ENCODE peak calls at places on chromosomes 12 and 14, in five cellular contexts. Y is activated CD8-positive, alpha-beta memory T cell treated with anti-CD3 and anti-CD28 coated beads, Interleukin-2, amount 50 U/mL, for 4 hours; D is stimulated activated naive B cell treated with anti-CD40 and anti-IgM and Interleukin-4, amounts not matched to agents 10 μg/mL and 1 μg/mL and 100 μg/mL, for 72 hours; J is astrocyte of the spinal cord; Q is C1 segment of cervical spinal cord. W is an unnamed sample.
A peak's percentile ranks its signal among the peaks of the same experiment; 100 is the strongest.

GRCh38 chr12:12265571-12266388 is 1.1 kb downstream of the LRP6 start:
- DNase-seq in J (peak; percentile 60), Q (peak; percentile 17), D (no peak), Y (no peak), W (no peak)

GRCh38 chr14:42224053-42224888 is 617.6 kb downstream of the LRFN5 start:
- DNase-seq in D (peak; percentile 10), Q (peak; percentile 6), Y (no peak), J (peak; percentile 75), W (no peak)

GRCh38 chr14:23381871-23382270 is 5.0 kb downstream of the CMTM5 start:
- DNase-seq in J (no peak), Y (no peak), D (no peak), Q (no peak), W (no peak)

GRCh38 chr12:59317598-59317997 is 278.2 kb upstream of the SLC16A7 start:
- DNase-seq in D (no peak), J (no peak), Y (no peak), Q (no peak), W (no peak)

GRCh38 chr12:49907352-49907751 is 3.7 kb upstream of the FAIM2 start:
- DNase-seq in Q (no peak), Y (no peak), D (no peak), J (no peak), W (no peak)

GRCh38 chr12:93573552-93574223 is 1.2 kb downstream of the SOCS2 start:
- DNase-seq in D (peak; percentile 7), Q (no peak), J (peak; percentile 40), Y (no peak), W (no peak)

GRCh38 chr12:46628176-46628575 is 197.6 kb downstream of the SLC38A4 start:
- DNase-seq in Q (no peak), J (no peak), Y (no peak), D (no peak), W (no peak)

GRCh38 chr12:132166093-132166492 is 21.8 kb downstream of the NOC4L start:
- DNase-seq in Y (no peak), Q (no peak), J (no peak), D (no peak), W (no peak)

GRCh38 chr12:19462441-19462840 is 23.1 kb downstream of the AEBP2 start:
- DNase-seq in Q (no peak), D (no peak), J (no peak), Y (no peak), W (no peak)

GRCh38 chr12:76919388-76920181 is 40.8 kb upstream of the CSRP2 start:
- DNase-seq in J (no peak), Y (no peak), D (no peak), Q (no peak), W (no peak)

GRCh38 chr12:118015306-118015705 is 1.2 kb upstream of the RFC5 start:
- DNase-seq in Y (no peak), Q (no peak), D (no peak), J (no peak), W (no peak)

GRCh38 chr12:4828176-4828575 is 81.5 kb upstream of the KCNA1 start:
- DNase-seq in J (no peak), D (no peak), Y (no peak), Q (no peak), W (no peak)

GRCh38 chr14:68363401-68363800 is 429.5 kb downstream of the ZFP36L1 start:
- DNase-seq in Q (no peak), Y (no peak), J (no peak), D (no peak), W (no peak)

GRCh38 chr12:47712171-47712570 is 6.3 kb upstream of the RPAP3 start:
- DNase-seq in Q (no peak), D (no peak), J (no peak), Y (no peak), W (no peak)

GRCh38 chr14:34043627-34044372 is 92.9 kb upstream of the EGLN3 start:
- DNase-seq in D (peak; percentile 22), Q (no peak), Y (peak; percentile 40), J (no peak), W (peak; percentile 46)

GRCh38 chr12:27999521-27999920 is 27.0 kb upstream of the PTHLH start:
- DNase-seq in Y (no peak), J (peak; percentile 57), Q (no peak), D (no peak), W (no peak)

GRCh38 chr12:117151195-117152031 is 38.9 kb downstream of the FBXO21 start:
- DNase-seq in D (no peak), Y (peak; percentile 24), J (peak; percentile 45), Q (peak; percentile 28), W (no peak)

GRCh38 chr12:42056130-42056529 is 88.5 kb downstream of the GXYLT1 start:
- DNase-seq in J (no peak), Y (no peak), Q (no peak), D (peak; percentile 37), W (no peak)

GRCh38 chr12:131695968-131696367 is 14.9 kb upstream of the SFSWAP start:
- DNase-seq in J (no peak), Q (no peak), D (no peak), Y (no peak), W (no peak)